ENCODE peak calls at places on chromosome 14, in four cellular contexts. K is PC-9, T is WERI-Rb-1, W is esophagus squamous epithelium. S is an unnamed sample.
A peak's percentile ranks its signal among the peaks of the same experiment; 100 is the strongest.

GRCh38 chr14:52558688-52559087 is 6.1 kb downstream of the GPR137C start:
- DNase-seq in K (no peak), T (no peak), W (no peak), S (no peak)

GRCh38 chr14:102462391-102462790 is 47.2 kb downstream of the ANKRD9 start:
- DNase-seq in K (no peak), T (no peak), W (no peak), S (no peak)

GRCh38 chr14:101075025-101075800 is 171.7 kb upstream of the RTL1 start:
- DNase-seq in K (no peak), T (no peak), W (no peak), S (no peak)

GRCh38 chr14:106129274-106129673 is 602.9 kb downstream of the TMEM121 start:
- DNase-seq in K (no peak), T (no peak), W (no peak), S (no peak)

GRCh38 chr14:63524537-63525155 is 18.5 kb downstream of the PPP2R5E start:
- DNase-seq in K (peak; percentile 51), T (no peak), W (no peak), S (no peak)

GRCh38 chr14:60863251-60863650 is 117.6 kb downstream of the TRMT5 start:
- DNase-seq in K (no peak), T (no peak), W (no peak), S (no peak)

GRCh38 chr14:88229428-88229827 is 93.6 kb downstream of the KCNK10 start:
- DNase-seq in K (no peak), T (no peak), W (no peak), S (no peak)

GRCh38 chr14:67680121-67680602 is 5.7 kb upstream of the VTI1B start:
- DNase-seq in K (no peak), T (no peak), W (no peak), S (no peak)

GRCh38 chr14:51912112-51912786 is 51.8 kb downstream of the GNG2 start:
- DNase-seq in K (no peak), T (no peak), W (no peak), S (peak; percentile 41)

GRCh38 chr14:94555991-94556390 is 5.3 kb upstream of the SERPINA4 start:
- DNase-seq in K (no peak), T (no peak), W (no peak), S (no peak)

GRCh38 chr14:99747167-99747566 is 46.0 kb upstream of the EML1 start:
- DNase-seq in K (no peak), T (no peak), W (no peak), S (no peak)

GRCh38 chr14:65927871-65928270 is 515.3 kb downstream of the FUT8 start:
- DNase-seq in K (peak; percentile 77), T (no peak), W (no peak), S (no peak)

GRCh38 chr14:84864582-84865271 is 665.2 kb upstream of the FLRT2 start:
- DNase-seq in K (no peak), T (no peak), W (no peak), S (no peak)

GRCh38 chr14:90318016-90318415 is 13.7 kb downstream of the NRDE2 start:
- DNase-seq in K (no peak), T (no peak), W (no peak), S (no peak)